ENCODE peak calls at places on chromosomes 1 and 21, in four cellular contexts. M is fibroblast of pulmonary artery, A is Panc1, D is astrocyte of the cerebellum. K is an unnamed sample.

GRCh38 chr21:34205811-34206635 is 132.6 kb downstream of the MRPS6 start:
- DNase-seq in M (no peak), A (no peak), D (peak), K (no peak)

GRCh38 chr1:78226784-78227183 is 181.0 kb downstream of the GIPC2 start:
- DNase-seq in M (no peak), A (no peak), D (no peak), K (no peak)

GRCh38 chr21:36141513-36141925 is 6.6 kb downstream of the CBR3 start:
- DNase-seq in M (peak), A (no peak), D (peak), K (peak)

GRCh38 chr1:41833519-41834000 is 85.2 kb downstream of the HIVEP3 start:
- DNase-seq in M (no peak), A (no peak), D (no peak), K (no peak)

GRCh38 chr1:35129080-35129479 is 49.9 kb downstream of the ZMYM1 start:
- DNase-seq in M (no peak), A (no peak), D (no peak), K (no peak)

GRCh38 chr1:150621497-150622113 is 7.8 kb downstream of the ENSA start:
- DNase-seq in M (peak), A (no peak), D (peak), K (peak)

GRCh38 chr1:63701187-63701586 is 72.6 kb upstream of the ROR1 start:
- DNase-seq in M (no peak), A (no peak), D (no peak), K (no peak)

GRCh38 chr1:106292130-106292529 is 764.3 kb upstream of the PRMT6 start:
- DNase-seq in M (no peak), A (no peak), D (no peak), K (no peak)

GRCh38 chr1:229272164-229273158 is 1.6 kb downstream of the RAB4A start:
- DNase-seq in M (no peak), A (no peak), D (no peak), K (peak)

GRCh38 chr1:155003227-155003765 is 694 bp downstream of the ZBTB7B start:
- DNase-seq in M (no peak), A (no peak), D (no peak), K (peak)

GRCh38 chr1:12166834-12167492 is at the start of gene TNFRSF1B:
- DNase-seq in M (peak), A (no peak), D (no peak), K (peak)

GRCh38 chr1:200483491-200484143 is 73.8 kb upstream of the ZNF281 start:
- DNase-seq in M (peak), A (peak), D (peak), K (peak)

GRCh38 chr1:155970531-155971167 is 7.7 kb downstream of the ARHGEF2 start:
- DNase-seq in M (peak), A (no peak), D (no peak), K (peak)

GRCh38 chr1:3858231-3858981 is 1.1 kb downstream of the DFFB start:
- DNase-seq in M (peak), A (no peak), D (no peak), K (peak)

GRCh38 chr1:100971021-100971420 is 54.6 kb downstream of the DPH5 start:
- DNase-seq in M (no peak), A (no peak), D (no peak), K (no peak)

GRCh38 chr1:27623327-27624212 is 11.4 kb downstream of the FGR start:
- DNase-seq in M (no peak), A (no peak), D (no peak), K (no peak)

GRCh38 chr1:27627051-27627450 is 7.9 kb downstream of the FGR start:
- DNase-seq in M (no peak), A (no peak), D (no peak), K (no peak)

GRCh38 chr1:27628712-27629111 is 6.3 kb downstream of the FGR start:
- DNase-seq in M (no peak), A (no peak), D (no peak), K (no peak)

GRCh38 chr1:27624467-27625233 is 10.3 kb downstream of the FGR start:
- DNase-seq in M (no peak), A (no peak), D (no peak), K (no peak)

GRCh38 chr1:27626031-27626935 is 8.7 kb downstream of the FGR start:
- DNase-seq in M (no peak), A (no peak), D (no peak), K (no peak)
- H3K4me3 ChIP-seq in M (no peak), A (no peak), D (no peak), K (no peak)

GRCh38 chr1:113247805-113248204 is 142.5 kb upstream of the MAGI3 start:
- DNase-seq in M (no peak), A (no peak), D (no peak), K (no peak)
- TF ChIP-seq CTCF in M (no peak), A (no peak), D (no peak), K (no peak)

GRCh38 chr1:92480813-92481597 is 5.7 kb downstream of the GFI1 start:
- DNase-seq in M (no peak), A (no peak), D (no peak), K (no peak)
- H3K4me3 ChIP-seq in M (no peak), A (no peak), D (no peak), K (no peak)

DNA sequence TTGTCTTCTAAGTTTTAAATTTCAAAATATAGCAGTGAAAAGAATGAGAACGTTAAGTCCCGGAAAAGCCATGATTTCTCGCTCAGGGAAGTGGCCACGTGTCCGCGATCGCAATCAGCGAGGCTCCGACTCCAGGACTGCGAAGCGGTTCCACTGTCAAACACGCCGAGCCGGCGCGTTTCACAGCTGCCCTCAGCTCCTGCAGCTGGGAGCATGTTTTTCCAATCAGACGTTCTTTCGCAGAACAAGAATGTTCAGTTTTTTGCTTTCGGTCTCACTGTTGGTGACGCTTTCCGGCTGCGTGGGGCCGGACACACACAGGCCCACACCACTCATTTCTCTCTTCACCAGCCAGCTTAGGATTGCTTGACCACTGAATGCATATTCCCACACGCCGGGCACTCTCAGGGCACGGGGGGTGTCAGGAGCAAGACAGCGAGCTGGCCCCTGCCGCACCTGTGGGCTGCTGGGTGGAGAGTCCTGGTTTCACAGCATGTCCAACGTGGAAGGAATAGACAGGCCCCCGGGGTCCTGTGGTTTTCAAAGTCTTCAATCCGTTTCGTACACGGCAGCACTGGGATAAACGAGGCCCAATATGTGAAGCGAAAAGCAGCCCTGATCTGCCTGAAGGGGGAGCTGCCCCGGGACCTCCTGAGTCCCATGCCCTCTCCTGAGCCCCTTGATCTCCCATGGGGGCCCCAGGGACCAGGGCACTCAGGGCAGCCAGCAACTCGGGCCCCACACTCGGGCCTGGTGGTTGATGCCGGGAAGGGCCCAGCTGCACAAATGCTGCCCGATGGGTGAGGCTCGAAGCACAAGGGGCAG is 47.3 kb upstream of the COL18A1 start:
- DNase-seq in M (no peak), A (no peak), D (no peak), K (peak)
- TF ChIP-seq CTCF in M (peak), A (no peak), D (peak), K (peak)

GRCh38 chr1:45485949-45486348 is 5.0 kb downstream of the TESK2 start:
- DNase-seq in M (no peak), A (no peak), D (no peak), K (no peak)

GRCh38 chr1:45490623-45491463 is at the start of gene TESK2:
- DNase-seq in M (peak), A (peak), D (peak), K (peak)

GRCh38 chr1:45490121-45490622 is 791 bp downstream of the TESK2 start:
- DNase-seq in M (peak), A (no peak), D (no peak), K (peak)

GRCh38 chr1:45491464-45492260 is 699 bp upstream of the TESK2 start:
- DNase-seq in M (no peak), A (no peak), D (no peak), K (no peak)

GRCh38 chr1:45488978-45489377 is 2.0 kb downstream of the TESK2 start:
- DNase-seq in M (no peak), A (no peak), D (no peak), K (no peak)
- H3K4me3 ChIP-seq in M (no peak), A (no peak), D (no peak), K (no peak)